ENCODE peak calls at places on chromosomes 5 and 9, in eight cellular contexts. U, W, Q, Y, M, S, X and O are unnamed samples.

GRCh38 chr9:37523916-37524315 is 38.2 kb downstream of the POLR1E start:
- DNase-seq in U (no peak), Y (no peak), Q (no peak), X (no peak), W (no peak), M (no peak), S (no peak), O (peak)

GRCh38 chr5:18829539-18829938 is 1158.5 kb downstream of the CDH18 start:
- DNase-seq in U (no peak), Y (no peak), Q (no peak), M (no peak), W (no peak), S (no peak), X (no peak), O (no peak)

GRCh38 chr9:135524130-135524861 is 3.1 kb downstream of the LCN1 start:
- DNase-seq in Y (peak), U (no peak), W (no peak), X (no peak), Q (no peak), S (no peak), M (no peak), O (no peak)

GRCh38 chr9:94005272-94005901 is 50.2 kb upstream of the BARX1 start:
- DNase-seq in M (no peak), S (no peak), W (no peak), Q (peak), U (no peak), Y (no peak), X (no peak), O (no peak)

GRCh38 chr5:158429564-158429963 is 570.6 kb upstream of the CLINT1 start:
- DNase-seq in X (no peak), Y (no peak), W (no peak), Q (no peak), M (no peak), U (no peak), S (no peak), O (no peak)

GRCh38 chr5:149453618-149454415 is 74.7 kb upstream of the IL17B start:
- DNase-seq in M (no peak), U (no peak), X (no peak), W (no peak), Y (no peak), Q (no peak), S (no peak), O (no peak)

GRCh38 chr5:142508630-142509425 is 177.1 kb downstream of the FGF1 start:
- DNase-seq in X (no peak), S (no peak), W (no peak), Y (no peak), Q (no peak), U (no peak), M (no peak), O (no peak)

GRCh38 chr9:131624636-131625241 is 79.4 kb downstream of the PRRT1B start:
- DNase-seq in W (peak), M (no peak), U (no peak), Q (peak), S (no peak), X (no peak), Y (no peak), O (no peak)

GRCh38 chr9:84230355-84231136 is 110.0 kb downstream of the SLC28A3 start:
- DNase-seq in X (no peak), W (no peak), M (peak), Y (no peak), Q (peak), S (no peak), U (peak), O (no peak)

GRCh38 chr5:179143446-179143845 is 83.3 kb downstream of the ZNF354C start:
- DNase-seq in M (no peak), X (no peak), Y (no peak), S (no peak), W (no peak), Q (peak), U (no peak), O (peak)

GRCh38 chr9:88949961-88950340 is 41.3 kb upstream of the S1PR3 start:
- DNase-seq in S (no peak), Q (peak), X (no peak), W (no peak), M (no peak), Y (no peak), U (no peak), O (no peak)

GRCh38 chr5:149959406-149960236 is 937 bp upstream of the SLC26A2 start:
- DNase-seq in M (no peak), X (no peak), W (no peak), U (no peak), S (peak), Y (no peak), Q (peak), O (no peak)

GRCh38 chr9:85742630-85742928 is 825 bp upstream of the AGTPBP1 start:
- DNase-seq in U (no peak), M (peak), Q (peak), Y (no peak), S (no peak), W (no peak), X (no peak), O (no peak)

GRCh38 chr9:71895122-71895521 is 15.9 kb downstream of the ABHD17B start:
- DNase-seq in U (no peak), Q (peak), Y (no peak), M (no peak), S (no peak), W (no peak), X (no peak), O (no peak)

GRCh38 chr5:145493435-145493834 is 341.7 kb downstream of the PRELID2 start:
- DNase-seq in U (no peak), M (no peak), X (no peak), Y (no peak), W (no peak), S (no peak), Q (no peak), O (no peak)

GRCh38 chr9:136671254-136671614 is 8.5 kb downstream of the EGFL7 start:
- DNase-seq in U (no peak), W (no peak), M (no peak), X (no peak), S (no peak), Q (no peak), Y (no peak), O (no peak)

GRCh38 chr5:127529904-127530682 is 12.7 kb downstream of the PRRC1 start:
- DNase-seq in Q (no peak), X (no peak), W (no peak), U (no peak), M (no peak), S (no peak), Y (no peak), O (no peak)

GRCh38 chr5:132226516-132227234 is 978 bp downstream of the P4HA2 start:
- DNase-seq in W (peak), M (no peak), S (no peak), U (peak), Y (peak), X (no peak), Q (peak), O (no peak)

GRCh38 chr5:145942202-145942601 is 5.8 kb downstream of the SH3RF2 start:
- DNase-seq in X (no peak), S (no peak), Y (no peak), U (no peak), W (peak), Q (no peak), M (no peak), O (no peak)

GRCh38 chr5:43429016-43429415 is 16.8 kb upstream of the CCL28 start:
- DNase-seq in U (no peak), Y (no peak), Q (no peak), M (no peak), W (no peak), X (no peak), S (no peak), O (no peak)

GRCh38 chr5:152462021-152462721 is 57.1 kb upstream of the NMUR2 start:
- DNase-seq in W (no peak), M (no peak), Y (no peak), X (no peak), Q (no peak), S (peak), U (no peak), O (no peak)

GRCh38 chr9:5493597-5494511 is 16.5 kb upstream of the PDCD1LG2 start:
- DNase-seq in U (peak), Y (no peak), S (no peak), X (no peak), Q (peak), M (no peak), W (peak), O (no peak)

GRCh38 chr5:176355400-176356178 is 6.0 kb downstream of the KIAA1191 start:
- DNase-seq in M (no peak), Q (no peak), Y (no peak), W (no peak), X (no peak), U (no peak), S (peak), O (no peak)

GRCh38 chr9:126162611-126163381 is 163.8 kb upstream of the MVB12B start:
- DNase-seq in X (no peak), M (no peak), Y (no peak), W (no peak), S (no peak), U (no peak), Q (no peak), O (no peak)

GRCh38 chr9:117714282-117714681 is 10.1 kb downstream of the TLR4 start:
- DNase-seq in M (no peak), Q (no peak), X (no peak), S (no peak), W (no peak), U (no peak), Y (no peak), O (no peak)

GRCh38 chr9:104961238-104961637 is 33.3 kb upstream of the ABCA1 start:
- DNase-seq in M (no peak), W (no peak), Y (no peak), Q (peak), S (peak), U (no peak), X (no peak), O (no peak)

GRCh38 chr5:52725065-52725746 is 62.5 kb upstream of the ITGA1 start:
- DNase-seq in M (no peak), X (peak), U (no peak), Q (peak), Y (no peak), S (no peak), W (peak), O (no peak)

GRCh38 chr9:78577507-78577906 is 280.6 kb downstream of the PSAT1 start:
- DNase-seq in M (no peak), U (no peak), W (no peak), S (no peak), X (no peak), Y (no peak), Q (no peak), O (no peak)

GRCh38 chr9:136607334-136607919 is 55.3 kb upstream of the EGFL7 start:
- DNase-seq in Q (no peak), S (no peak), Y (no peak), W (no peak), M (no peak), U (no peak), X (no peak), O (no peak)

GRCh38 chr5:168123853-168124528 is 167.5 kb upstream of the WWC1 start:
- DNase-seq in Q (no peak), Y (no peak), W (no peak), S (no peak), X (no peak), U (no peak), M (no peak), O (no peak)

GRCh38 chr9:92600742-92601261 is 65.0 kb upstream of the ECM2 start:
- DNase-seq in M (peak), Q (peak), S (no peak), U (no peak), Y (no peak), X (peak), W (no peak), O (no peak)

GRCh38 chr9:125293134-125293533 is 31.5 kb downstream of the GAPVD1 start:
- DNase-seq in M (no peak), U (no peak), W (no peak), S (no peak), Y (no peak), X (no peak), Q (no peak), O (no peak)

GRCh38 chr5:170551622-170552021 is 47.8 kb downstream of the KCNIP1 start:
- DNase-seq in Q (no peak), W (no peak), Y (no peak), M (no peak), S (no peak), U (no peak), X (no peak), O (no peak)

GRCh38 chr5:170553218-170553617 is 49.4 kb downstream of the KCNIP1 start:
- DNase-seq in W (no peak), X (no peak), Q (no peak), M (no peak), Y (no peak), U (no peak), S (no peak), O (no peak)

GRCh38 chr5:170551076-170551475 is 47.3 kb downstream of the KCNIP1 start:
- DNase-seq in M (no peak), Y (peak), S (no peak), X (no peak), Q (no peak), W (no peak), U (no peak), O (no peak)

GRCh38 chr5:170554566-170555267 is 50.9 kb downstream of the KCNIP1 start:
- DNase-seq in W (no peak), Q (peak), M (no peak), S (no peak), X (no peak), Y (peak), U (no peak), O (no peak)

GRCh38 chr5:170552486-170553122 is 48.8 kb downstream of the KCNIP1 start:
- DNase-seq in Q (peak), W (peak), X (no peak), Y (peak), M (peak), S (no peak), U (peak), O (no peak)
- TF ChIP-seq CTCF in Q (no peak), W (no peak), X (no peak), Y (no peak), M (peak), S (no peak), U (no peak), O (no peak)

GRCh38 chr5:172453206-172453985 is 929 bp downstream of the SH3PXD2B start:
- DNase-seq in W (no peak), Y (peak), Q (peak), X (no peak), U (no peak), M (peak), S (peak), O (no peak)
- TF ChIP-seq CTCF in W (no peak), Y (peak), Q (peak), X (peak), U (peak), M (peak), S (no peak), O (peak)

GRCh38 chr5:138575194-138576015 is at the start of gene HSPA9:
- DNase-seq in W (peak), Y (peak), S (peak), X (peak), Q (peak), M (peak), U (peak), O (peak)
- TF ChIP-seq CTCF in W (no peak), Y (peak), S (no peak), X (peak), Q (no peak), M (no peak), U (no peak), O (peak)

GRCh38 chr9:109455861-109456260 is 42.2 kb downstream of the PTPN3 start:
- DNase-seq in S (no peak), Y (no peak), Q (no peak), M (no peak), X (no peak), U (no peak), W (no peak), O (no peak)

GRCh38 chr9:109454601-109455155 is 43.4 kb downstream of the PTPN3 start:
- DNase-seq in W (no peak), Y (no peak), S (no peak), M (no peak), U (no peak), X (no peak), Q (no peak), O (no peak)

GRCh38 chr9:109456811-109457210 is 41.3 kb downstream of the PTPN3 start:
- DNase-seq in U (no peak), X (no peak), S (no peak), W (no peak), Y (no peak), M (no peak), Q (no peak), O (no peak)

GRCh38 chr9:109454041-109454440 is 44.1 kb downstream of the PTPN3 start:
- DNase-seq in Q (no peak), S (no peak), U (no peak), X (no peak), M (no peak), Y (no peak), W (no peak), O (no peak)

GRCh38 chr9:109455391-109455790 is 42.7 kb downstream of the PTPN3 start:
- DNase-seq in W (no peak), M (no peak), X (no peak), Y (no peak), Q (no peak), S (no peak), U (no peak), O (no peak)
- TF ChIP-seq CTCF in W (no peak), M (no peak), X (no peak), Y (no peak), Q (no peak), S (no peak), U (no peak), O (no peak)

GRCh38 chr9:128764361-128764760 is 7.4 kb downstream of the ZER1 start:
- DNase-seq in W (no peak), S (no peak), M (no peak), U (no peak), Y (no peak), X (no peak), Q (no peak), O (no peak)
- TF ChIP-seq CTCF in W (no peak), S (no peak), M (no peak), U (no peak), Y (no peak), X (no peak), Q (no peak), O (no peak)

DNA sequence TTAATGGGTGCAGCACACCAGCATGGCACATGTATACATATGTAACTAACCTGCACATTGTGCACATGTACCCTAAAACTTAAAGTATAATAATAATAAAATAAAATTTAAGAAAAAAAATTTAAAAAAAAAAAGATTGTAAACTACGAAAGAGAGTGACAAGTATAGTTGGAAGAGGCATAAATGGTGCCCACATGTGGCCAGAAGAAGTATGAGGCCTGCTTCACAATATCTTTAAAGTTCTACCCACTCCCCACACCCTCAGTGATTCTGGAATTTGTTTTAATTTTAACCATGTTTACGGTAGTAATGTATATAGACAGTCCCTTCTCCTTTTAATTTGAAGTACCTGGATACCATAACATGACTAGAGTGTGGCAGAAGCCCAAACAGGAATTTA is 172.7 kb downstream of the CHSY3 start:
- DNase-seq in U (no peak), Q (no peak), S (no peak), W (no peak), Y (no peak), M (no peak), X (no peak), O (no peak)
- TF ChIP-seq CTCF in U (no peak), Q (no peak), S (no peak), W (no peak), Y (no peak), M (peak), X (no peak), O (peak)

DNA sequence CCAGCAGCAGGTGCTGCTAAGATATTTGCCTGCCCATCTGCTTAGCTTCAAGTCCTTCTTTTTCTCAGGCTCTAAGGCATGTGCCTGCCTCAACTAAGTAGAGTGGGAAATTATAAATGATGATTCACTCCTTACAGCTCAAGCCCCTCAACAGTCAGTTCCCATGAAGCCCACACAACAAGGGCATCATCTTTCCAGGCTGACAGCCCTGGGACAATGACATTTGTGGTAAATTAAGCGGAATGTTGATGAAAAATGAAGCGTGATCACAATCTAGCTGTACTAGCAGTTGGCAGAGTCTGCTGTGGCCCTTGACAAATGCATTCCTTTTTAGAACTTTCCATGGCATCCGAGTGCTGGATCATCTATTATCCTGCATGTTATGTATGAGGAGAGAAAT is 548.6 kb downstream of the KIF4B start:
- DNase-seq in S (no peak), X (no peak), W (no peak), U (no peak), M (no peak), Q (no peak), Y (no peak), O (no peak)
- TF ChIP-seq CTCF in S (no peak), X (no peak), W (no peak), U (no peak), M (no peak), Q (no peak), Y (no peak), O (no peak)

DNA sequence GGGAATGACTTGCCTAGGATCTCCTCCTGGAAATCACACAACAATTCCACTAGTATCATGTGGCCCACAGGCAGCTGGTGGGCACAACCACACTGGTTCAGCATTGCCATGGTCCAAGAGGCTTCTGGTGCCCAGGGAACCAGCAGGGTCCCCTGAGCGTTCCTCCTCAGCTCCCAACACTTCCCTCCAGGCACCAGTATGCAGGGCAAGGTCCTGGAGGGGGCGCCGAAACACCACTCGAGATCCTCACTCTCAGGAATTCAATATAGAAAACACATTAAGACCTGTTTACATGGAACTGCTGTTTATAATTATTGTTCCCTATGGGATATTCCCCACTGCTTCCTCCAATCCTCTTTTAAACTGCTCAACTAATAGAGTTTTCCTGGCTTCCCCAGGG is 91.9 kb upstream of the GABRP start:
- DNase-seq in U (no peak), Y (no peak), W (no peak), S (no peak), M (no peak), Q (no peak), X (no peak), O (no peak)
- TF ChIP-seq CTCF in U (no peak), Y (no peak), W (no peak), S (no peak), M (no peak), Q (no peak), X (no peak), O (no peak)

GRCh38 chr5:6478793-6479192 is 30.1 kb downstream of the UBE2QL1 start:
- DNase-seq in M (no peak), U (no peak), W (no peak), S (no peak), Q (no peak), Y (no peak), X (no peak), O (no peak)

GRCh38 chr5:6484446-6484845 is 35.8 kb downstream of the UBE2QL1 start:
- DNase-seq in W (no peak), S (no peak), Q (no peak), U (no peak), X (no peak), Y (no peak), M (no peak), O (no peak)

GRCh38 chr5:6482735-6483134 is 34.1 kb downstream of the UBE2QL1 start:
- DNase-seq in X (no peak), W (no peak), M (no peak), Q (no peak), S (no peak), Y (no peak), U (no peak), O (no peak)

GRCh38 chr5:6483880-6484382 is 35.3 kb downstream of the UBE2QL1 start:
- DNase-seq in Y (no peak), Q (no peak), M (no peak), W (no peak), S (no peak), U (no peak), X (no peak), O (no peak)

GRCh38 chr5:6480133-6481051 is 31.7 kb downstream of the UBE2QL1 start:
- DNase-seq in Q (no peak), X (no peak), U (no peak), S (no peak), W (no peak), M (no peak), Y (no peak), O (no peak)
- TF ChIP-seq CTCF in Q (no peak), X (no peak), U (no peak), S (no peak), W (no peak), M (no peak), Y (no peak), O (no peak)